ENCODE peak calls at places on chromosome 14, in seven cellular contexts. One of them, this sample, is unnamed.

GRCh38 chr14:85752179-85752578 is 222.2 kb downstream of the FLRT2 start:
- DNase-seq in GM12892: no peak
- DNase-seq in K562: no peak
- DNase-seq in H1: no peak
- DNase-seq in HepG2: no peak
- DNase-seq in SK-N-SH: no peak
- DNase-seq in GM12878: no peak
- DNase-seq in this sample: no peak

GRCh38 chr14:77043177-77043983 is 14.9 kb upstream of the IRF2BPL start:
- DNase-seq in GM12892: no peak
- DNase-seq in K562: no peak
- DNase-seq in H1: no peak
- DNase-seq in HepG2: peak
- DNase-seq in SK-N-SH: no peak
- DNase-seq in GM12878: peak
- DNase-seq in this sample: no peak

GRCh38 chr14:91313852-91314251 is 69.3 kb upstream of the GPR68 start:
- DNase-seq in GM12892: no peak
- DNase-seq in K562: no peak
- DNase-seq in H1: no peak
- DNase-seq in HepG2: no peak
- DNase-seq in SK-N-SH: no peak
- DNase-seq in GM12878: no peak
- DNase-seq in this sample: no peak

GRCh38 chr14:91149462-91149861 is 35.6 kb downstream of the DGLUCY start:
- DNase-seq in GM12892: no peak
- DNase-seq in K562: peak
- DNase-seq in H1: no peak
- DNase-seq in HepG2: peak
- DNase-seq in SK-N-SH: no peak
- DNase-seq in GM12878: no peak
- DNase-seq in this sample: no peak

GRCh38 chr14:69858801-69859200 is 20.4 kb upstream of the SMOC1 start:
- DNase-seq in GM12892: no peak
- DNase-seq in K562: no peak
- DNase-seq in H1: no peak
- DNase-seq in HepG2: no peak
- DNase-seq in SK-N-SH: no peak
- DNase-seq in GM12878: no peak
- DNase-seq in this sample: no peak

GRCh38 chr14:51328089-51328941 is 88.3 kb downstream of the TMX1 start:
- DNase-seq in GM12892: no peak
- DNase-seq in K562: no peak
- DNase-seq in H1: no peak
- DNase-seq in HepG2: no peak
- DNase-seq in SK-N-SH: no peak
- DNase-seq in GM12878: no peak
- DNase-seq in this sample: no peak

GRCh38 chr14:61493996-61494395 is 172.6 kb downstream of the PRKCH start:
- DNase-seq in GM12892: no peak
- DNase-seq in K562: no peak
- DNase-seq in H1: no peak
- DNase-seq in HepG2: no peak
- DNase-seq in SK-N-SH: no peak
- DNase-seq in GM12878: no peak
- DNase-seq in this sample: no peak

GRCh38 chr14:47785041-47785440 is 109.6 kb upstream of the MDGA2 start:
- DNase-seq in GM12892: no peak
- DNase-seq in K562: no peak
- DNase-seq in H1: no peak
- DNase-seq in HepG2: no peak
- DNase-seq in SK-N-SH: no peak
- DNase-seq in GM12878: no peak
- DNase-seq in this sample: no peak

GRCh38 chr14:37638599-37638998 is 43.2 kb downstream of the TTC6 start:
- DNase-seq in GM12892: no peak
- DNase-seq in K562: no peak
- DNase-seq in H1: no peak
- DNase-seq in HepG2: no peak
- DNase-seq in SK-N-SH: no peak
- DNase-seq in GM12878: no peak
- DNase-seq in this sample: no peak

GRCh38 chr14:76810953-76811400 is 1.7 kb downstream of the ANGEL1 start:
- DNase-seq in GM12892: no peak
- DNase-seq in K562: no peak
- DNase-seq in H1: no peak
- DNase-seq in HepG2: peak
- DNase-seq in SK-N-SH: peak
- DNase-seq in GM12878: no peak
- DNase-seq in this sample: peak

GRCh38 chr14:103190731-103191130 is 67.5 kb downstream of the TNFAIP2 start:
- DNase-seq in GM12892: no peak
- DNase-seq in K562: no peak
- DNase-seq in H1: no peak
- DNase-seq in HepG2: no peak
- DNase-seq in SK-N-SH: no peak
- DNase-seq in GM12878: no peak
- DNase-seq in this sample: no peak

GRCh38 chr14:24436355-24437019 is 6.1 kb downstream of the SDR39U1 start:
- DNase-seq in GM12892: no peak
- DNase-seq in K562: peak
- DNase-seq in H1: no peak
- DNase-seq in HepG2: peak
- DNase-seq in SK-N-SH: peak
- DNase-seq in GM12878: no peak
- DNase-seq in this sample: no peak

GRCh38 chr14:77031680-77032482 is 3.4 kb upstream of the IRF2BPL start:
- DNase-seq in GM12892: no peak
- DNase-seq in K562: no peak
- DNase-seq in H1: no peak
- DNase-seq in HepG2: no peak
- DNase-seq in SK-N-SH: no peak
- DNase-seq in GM12878: no peak
- DNase-seq in this sample: no peak

GRCh38 chr14:30375280-30375892 is 183.6 kb upstream of the G2E3 start:
- DNase-seq in GM12892: no peak
- DNase-seq in K562: peak
- DNase-seq in H1: peak
- DNase-seq in HepG2: peak
- DNase-seq in SK-N-SH: peak
- DNase-seq in GM12878: no peak
- DNase-seq in this sample: peak

GRCh38 chr14:89899917-89900680 is 54.4 kb downstream of the EFCAB11 start:
- DNase-seq in GM12892: no peak
- DNase-seq in K562: no peak
- DNase-seq in H1: no peak
- DNase-seq in HepG2: peak
- DNase-seq in SK-N-SH: peak
- DNase-seq in GM12878: no peak
- DNase-seq in this sample: peak

GRCh38 chr14:91281346-91281745 is 36.8 kb upstream of the GPR68 start:
- DNase-seq in GM12892: no peak
- DNase-seq in K562: no peak
- DNase-seq in H1: no peak
- DNase-seq in HepG2: no peak
- DNase-seq in SK-N-SH: no peak
- DNase-seq in GM12878: no peak
- DNase-seq in this sample: no peak

GRCh38 chr14:89242871-89243270 is 174.2 kb downstream of the FOXN3 start:
- DNase-seq in GM12892: no peak
- DNase-seq in K562: no peak
- DNase-seq in H1: no peak
- DNase-seq in HepG2: no peak
- DNase-seq in SK-N-SH: no peak
- DNase-seq in GM12878: no peak
- DNase-seq in this sample: no peak

DNA sequence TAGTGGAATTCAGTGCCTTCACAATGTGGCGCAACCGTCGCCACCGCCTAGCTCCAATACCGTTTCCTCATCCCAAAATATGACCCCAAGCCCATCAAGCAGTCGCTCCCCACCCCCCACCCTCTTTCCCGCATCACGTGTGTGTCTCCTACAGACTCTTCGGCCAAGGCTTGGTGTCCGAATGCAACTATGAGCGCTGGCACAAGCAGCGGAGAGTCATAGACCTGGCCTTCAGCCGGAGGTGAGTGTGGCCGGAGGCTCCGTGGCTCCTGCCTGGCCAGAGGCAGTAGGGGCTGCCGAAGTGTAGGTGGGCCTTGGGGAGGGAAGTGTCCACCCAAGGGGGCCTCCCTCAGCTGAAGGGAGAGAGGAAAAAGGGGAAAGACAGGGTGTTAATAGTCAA is 15.8 kb downstream of the CYP46A1 start:
- DNase-seq in GM12892: no peak
- DNase-seq in K562: no peak
- DNase-seq in H1: no peak
- DNase-seq in HepG2: no peak
- DNase-seq in SK-N-SH: no peak
- DNase-seq in GM12878: no peak
- DNase-seq in this sample: no peak
- TF ChIP-seq TAF1 in GM12892: no peak
- TF ChIP-seq TAF1 in K562: no peak
- TF ChIP-seq TAF1 in H1: no peak
- TF ChIP-seq TAF1 in HepG2: no peak
- TF ChIP-seq TAF1 in SK-N-SH: no peak
- TF ChIP-seq TAF1 in GM12878: no peak
- TF ChIP-seq TAF1 in this sample: no peak

GRCh38 chr14:64714432-64715025 is 10.3 kb downstream of the PLEKHG3 start:
- DNase-seq in GM12892: no peak
- DNase-seq in K562: no peak
- DNase-seq in H1: no peak
- DNase-seq in HepG2: no peak
- DNase-seq in SK-N-SH: no peak
- DNase-seq in GM12878: no peak
- DNase-seq in this sample: no peak

GRCh38 chr14:64717870-64718269 is 13.6 kb downstream of the PLEKHG3 start:
- DNase-seq in GM12892: no peak
- DNase-seq in K562: no peak
- DNase-seq in H1: no peak
- DNase-seq in HepG2: no peak
- DNase-seq in SK-N-SH: no peak
- DNase-seq in GM12878: no peak
- DNase-seq in this sample: no peak

GRCh38 chr14:64713677-64714076 is 9.5 kb downstream of the PLEKHG3 start:
- DNase-seq in GM12892: no peak
- DNase-seq in K562: no peak
- DNase-seq in H1: no peak
- DNase-seq in HepG2: no peak
- DNase-seq in SK-N-SH: no peak
- DNase-seq in GM12878: no peak
- DNase-seq in this sample: no peak

GRCh38 chr14:64715628-64716412 is 11.6 kb downstream of the PLEKHG3 start:
- DNase-seq in GM12892: no peak
- DNase-seq in K562: no peak
- DNase-seq in H1: peak
- DNase-seq in HepG2: no peak
- DNase-seq in SK-N-SH: no peak
- DNase-seq in GM12878: no peak
- DNase-seq in this sample: no peak

GRCh38 chr14:64715146-64715627 is 11.0 kb downstream of the PLEKHG3 start:
- DNase-seq in GM12892: no peak
- DNase-seq in K562: no peak
- DNase-seq in H1: no peak
- DNase-seq in HepG2: no peak
- DNase-seq in SK-N-SH: no peak
- DNase-seq in GM12878: no peak
- DNase-seq in this sample: no peak
- TF ChIP-seq TAF1 in GM12892: no peak
- TF ChIP-seq TAF1 in K562: no peak
- TF ChIP-seq TAF1 in H1: peak
- TF ChIP-seq TAF1 in HepG2: no peak
- TF ChIP-seq TAF1 in SK-N-SH: no peak
- TF ChIP-seq TAF1 in GM12878: no peak
- TF ChIP-seq TAF1 in this sample: no peak

DNA sequence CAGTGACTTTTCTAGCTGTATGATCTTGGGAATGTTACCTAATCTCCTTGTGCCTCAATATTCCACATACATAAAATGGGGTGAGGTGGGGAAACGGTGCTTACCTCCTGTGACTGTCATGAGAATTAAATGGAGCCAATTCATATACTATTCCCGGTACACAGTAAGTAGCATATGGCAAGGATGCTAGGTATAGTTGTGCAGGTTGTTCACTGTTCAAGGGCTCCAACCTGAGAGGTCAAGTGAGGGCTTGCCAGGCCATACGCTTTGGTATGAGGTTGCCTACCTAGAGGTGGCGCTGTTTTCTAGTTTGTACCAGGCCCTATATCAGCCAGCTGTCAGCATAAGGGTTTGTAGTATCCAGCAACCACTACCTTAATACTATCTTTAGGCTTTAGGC is 3.6 kb upstream of the BATF start:
- DNase-seq in GM12892: no peak
- DNase-seq in K562: peak
- DNase-seq in H1: peak
- DNase-seq in HepG2: peak
- DNase-seq in SK-N-SH: no peak
- DNase-seq in GM12878: no peak
- DNase-seq in this sample: no peak
- TF ChIP-seq TAF1 in GM12892: no peak
- TF ChIP-seq TAF1 in K562: no peak
- TF ChIP-seq TAF1 in H1: no peak
- TF ChIP-seq TAF1 in HepG2: no peak
- TF ChIP-seq TAF1 in SK-N-SH: no peak
- TF ChIP-seq TAF1 in GM12878: no peak
- TF ChIP-seq TAF1 in this sample: no peak

DNA sequence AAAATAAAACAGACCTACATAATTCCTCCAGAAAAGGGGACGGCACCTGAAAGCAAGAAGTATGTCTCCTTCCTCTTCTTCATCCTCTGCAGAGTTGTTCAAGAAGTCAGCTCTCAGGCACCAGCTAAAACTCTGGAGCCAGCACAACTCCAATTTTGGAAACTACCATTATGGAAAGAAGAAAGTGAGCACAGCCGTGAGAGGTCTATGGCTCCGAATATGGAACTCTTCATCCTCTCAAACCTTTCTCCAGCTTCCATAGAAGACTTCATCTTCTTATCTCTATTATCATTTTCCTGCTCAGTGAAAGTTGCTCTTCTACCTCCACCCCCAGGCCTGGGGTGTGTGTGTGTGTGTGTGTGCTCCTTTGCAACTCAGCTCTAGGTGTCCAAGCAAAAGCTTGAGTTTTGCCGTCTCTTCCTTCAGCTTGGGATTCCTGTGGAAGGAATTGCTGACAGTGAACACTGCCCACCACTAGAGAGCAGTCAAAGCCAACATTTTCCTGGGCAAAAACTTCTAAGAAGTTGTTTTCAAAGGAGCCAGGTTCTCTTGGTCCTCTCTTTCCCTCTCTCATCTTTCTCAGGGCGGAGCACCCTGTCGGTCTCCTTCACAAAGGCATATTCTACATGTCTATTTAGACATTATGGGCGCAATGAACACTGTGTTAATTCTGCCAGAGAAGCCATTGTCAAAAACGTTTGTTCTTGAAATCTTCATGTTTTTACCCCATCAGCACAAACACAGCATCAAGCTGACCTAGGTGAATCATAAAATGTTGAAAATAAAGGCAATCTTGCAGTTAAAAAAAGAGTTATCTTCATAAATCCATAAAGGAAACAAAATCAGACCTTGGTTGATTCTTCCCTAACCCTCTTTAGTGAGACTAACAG is 155.1 kb downstream of the DIO2 start:
- DNase-seq in GM12892: no peak
- DNase-seq in K562: no peak
- DNase-seq in H1: peak
- DNase-seq in HepG2: peak
- DNase-seq in SK-N-SH: peak
- DNase-seq in GM12878: no peak
- DNase-seq in this sample: no peak
- TF ChIP-seq TAF1 in GM12892: no peak
- TF ChIP-seq TAF1 in K562: no peak
- TF ChIP-seq TAF1 in H1: no peak
- TF ChIP-seq TAF1 in HepG2: no peak
- TF ChIP-seq TAF1 in SK-N-SH: no peak
- TF ChIP-seq TAF1 in GM12878: no peak
- TF ChIP-seq TAF1 in this sample: no peak